ENCODE peak calls at places on chromosome 16, in nine cellular contexts. G, Y, A, O, X, J, H, Z and M are unnamed samples.

GRCh38 chr16:13885700-13886099 is 34.3 kb upstream of the ERCC4 start:
- DNase-seq in G (no peak), Y (no peak), A (no peak), O (no peak), X (no peak), J (no peak), H (no peak), Z (no peak), M (no peak)

GRCh38 chr16:4136229-4136813 is 20.1 kb upstream of the ADCY9 start:
- DNase-seq in G (no peak), Y (peak), A (peak), O (peak), X (no peak), J (no peak), H (no peak), Z (no peak), M (no peak)

GRCh38 chr16:627458-628239 is 3.1 kb upstream of the WFIKKN1 start:
- DNase-seq in G (no peak), Y (no peak), A (no peak), O (no peak), X (no peak), J (no peak), H (no peak), Z (no peak), M (no peak)

GRCh38 chr16:81779540-81780320 is 639 bp downstream of the PLCG2 start:
- DNase-seq in G (peak), Y (no peak), A (no peak), O (no peak), X (no peak), J (no peak), H (peak), Z (no peak), M (peak)

GRCh38 chr16:89368604-89369249 is 121.6 kb downstream of the ANKRD11 start:
- DNase-seq in G (no peak), Y (no peak), A (peak), O (no peak), X (no peak), J (no peak), H (no peak), Z (no peak), M (no peak)

GRCh38 chr16:19548144-19548543 is 7.4 kb upstream of the VPS35L start:
- DNase-seq in G (no peak), Y (no peak), A (no peak), O (no peak), X (no peak), J (no peak), H (no peak), Z (peak), M (no peak)

GRCh38 chr16:23072084-23072599 is 77.1 kb downstream of the USP31 start:
- DNase-seq in G (peak), Y (peak), A (peak), O (no peak), X (no peak), J (no peak), H (no peak), Z (peak), M (no peak)

GRCh38 chr16:81651758-81652718 is 127.1 kb upstream of the PLCG2 start:
- DNase-seq in G (no peak), Y (no peak), A (no peak), O (no peak), X (no peak), J (no peak), H (no peak), Z (no peak), M (no peak)

GRCh38 chr16:84220851-84221250 is 19.0 kb downstream of the KCNG4 start:
- DNase-seq in G (no peak), Y (no peak), A (no peak), O (no peak), X (no peak), J (no peak), H (no peak), Z (peak), M (no peak)

GRCh38 chr16:25035494-25036405 is 20.6 kb upstream of the ARHGAP17 start:
- DNase-seq in G (no peak), Y (no peak), A (no peak), O (no peak), X (no peak), J (no peak), H (no peak), Z (peak), M (no peak)

GRCh38 chr16:66483689-66484452 is 56.8 kb downstream of the BEAN1 start:
- DNase-seq in G (peak), Y (peak), A (peak), O (no peak), X (peak), J (peak), H (peak), Z (peak), M (peak)

GRCh38 chr16:66618588-66618987 is 14.1 kb downstream of the CMTM3 start:
- DNase-seq in G (no peak), Y (no peak), A (peak), O (peak), X (peak), J (no peak), H (no peak), Z (peak), M (no peak)

GRCh38 chr16:57882797-57883196 is 80.5 kb upstream of the KIFC3 start:
- DNase-seq in G (no peak), Y (no peak), A (no peak), O (no peak), X (no peak), J (no peak), H (no peak), Z (peak), M (no peak)

GRCh38 chr16:69833791-69834282 is 71.7 kb downstream of the WWP2 start:
- DNase-seq in G (no peak), Y (no peak), A (no peak), O (no peak), X (no peak), J (no peak), H (no peak), Z (no peak), M (no peak)

GRCh38 chr16:71230122-71230845 is at the start of gene HYDIN:
- DNase-seq in G (peak), Y (peak), A (peak), O (peak), X (peak), J (no peak), H (no peak), Z (peak), M (peak)

GRCh38 chr16:8260140-8260539 is 330.2 kb downstream of the TMEM114 start:
- DNase-seq in G (no peak), Y (no peak), A (no peak), O (no peak), X (no peak), J (no peak), H (no peak), Z (no peak), M (no peak)

GRCh38 chr16:54817432-54817831 is 113.2 kb upstream of the IRX5 start:
- DNase-seq in G (peak), Y (no peak), A (peak), O (no peak), X (no peak), J (no peak), H (no peak), Z (no peak), M (no peak)

GRCh38 chr16:81296631-81297030 is 18.1 kb upstream of the GAN start:
- DNase-seq in G (no peak), Y (no peak), A (no peak), O (no peak), X (no peak), J (no peak), H (no peak), Z (no peak), M (no peak)

GRCh38 chr16:17970366-17970765 is 366.2 kb downstream of the NPIPA8 start:
- DNase-seq in G (no peak), Y (no peak), A (no peak), O (no peak), X (no peak), J (no peak), H (no peak), Z (no peak), M (no peak)
- TF ChIP-seq CTCF in G (no peak), Y (no peak), A (no peak), O (no peak), X (no peak), J (no peak), H (no peak), Z (no peak), M (no peak)

DNA sequence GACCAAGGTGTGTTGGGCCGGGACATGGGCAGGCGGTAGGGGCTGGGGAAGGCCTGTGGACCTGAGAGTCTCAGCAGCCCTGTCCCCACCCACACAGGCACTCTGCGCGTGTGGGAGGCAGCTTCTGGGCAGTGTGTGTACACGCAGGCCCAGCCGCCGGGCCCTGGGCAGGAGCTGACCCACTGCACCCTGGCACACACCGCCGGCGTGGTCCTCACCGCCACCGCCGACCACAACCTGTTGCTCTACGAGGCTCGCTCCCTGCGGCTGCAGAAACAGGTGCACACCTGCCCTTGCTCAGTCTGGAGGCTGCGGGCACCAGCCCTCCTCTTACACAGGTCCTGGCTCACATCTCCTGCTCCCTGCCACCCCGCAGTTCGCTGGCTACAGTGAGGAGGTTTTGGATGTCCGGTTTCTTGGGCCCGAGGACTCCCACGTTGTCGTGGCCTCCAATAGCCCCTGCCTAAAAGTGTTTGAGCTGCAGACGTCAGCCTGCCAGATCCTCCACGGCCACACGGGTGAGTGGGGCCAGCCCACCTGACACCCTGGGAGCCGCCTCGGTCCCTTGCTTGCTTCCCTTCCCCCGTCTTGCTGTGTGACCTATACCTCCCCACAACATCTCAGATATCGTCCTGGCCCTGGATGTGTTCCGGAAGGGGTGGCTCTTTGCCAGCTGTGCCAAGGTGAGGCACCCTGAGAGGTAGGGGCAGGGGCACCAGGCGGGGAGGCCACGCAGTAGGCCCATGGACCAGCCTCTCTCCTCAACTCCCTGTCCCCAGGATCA is 3.8 kb downstream of the TBL3 start:
- DNase-seq in G (no peak), Y (no peak), A (no peak), O (no peak), X (no peak), J (no peak), H (no peak), Z (no peak), M (no peak)
- TF ChIP-seq CTCF in G (no peak), Y (no peak), A (no peak), O (no peak), X (no peak), J (no peak), H (no peak), Z (no peak), M (no peak)

GRCh38 chr16:73036074-73036826 is 11.7 kb downstream of the ZFHX3 start:
- DNase-seq in G (no peak), Y (no peak), A (no peak), O (no peak), X (no peak), J (peak), H (no peak), Z (no peak), M (peak)
- TF ChIP-seq CTCF in G (no peak), Y (no peak), A (no peak), O (no peak), X (no peak), J (no peak), H (no peak), Z (no peak), M (no peak)

GRCh38 chr16:15699819-15700218 is 49.8 kb downstream of the NDE1 start:
- DNase-seq in G (no peak), Y (no peak), A (no peak), O (no peak), X (no peak), J (no peak), H (no peak), Z (no peak), M (no peak)
- TF ChIP-seq CTCF in G (no peak), Y (no peak), A (no peak), O (no peak), X (no peak), J (no peak), H (no peak), Z (no peak), M (no peak)

GRCh38 chr16:56626685-56627084 is 1.1 kb downstream of the MT1E start:
- DNase-seq in G (no peak), Y (no peak), A (no peak), O (no peak), X (no peak), J (no peak), H (no peak), Z (no peak), M (no peak)

GRCh38 chr16:56625943-56626654 is 518 bp downstream of the MT1E start:
- DNase-seq in G (no peak), Y (no peak), A (no peak), O (no peak), X (no peak), J (no peak), H (no peak), Z (peak), M (no peak)

GRCh38 chr16:56629531-56629930 is 2.9 kb upstream of the MT1M start:
- DNase-seq in G (no peak), Y (no peak), A (no peak), O (no peak), X (no peak), J (no peak), H (no peak), Z (no peak), M (no peak)

GRCh38 chr16:56630134-56630533 is 2.3 kb upstream of the MT1M start:
- DNase-seq in G (no peak), Y (no peak), A (no peak), O (no peak), X (no peak), J (peak), H (no peak), Z (no peak), M (no peak)

GRCh38 chr16:56628486-56629035 is 3.0 kb downstream of the MT1E start:
- DNase-seq in G (no peak), Y (no peak), A (no peak), O (no peak), X (no peak), J (no peak), H (no peak), Z (no peak), M (no peak)
- TF ChIP-seq CTCF in G (no peak), Y (no peak), A (no peak), O (no peak), X (no peak), J (no peak), H (no peak), Z (no peak), M (no peak)

DNA sequence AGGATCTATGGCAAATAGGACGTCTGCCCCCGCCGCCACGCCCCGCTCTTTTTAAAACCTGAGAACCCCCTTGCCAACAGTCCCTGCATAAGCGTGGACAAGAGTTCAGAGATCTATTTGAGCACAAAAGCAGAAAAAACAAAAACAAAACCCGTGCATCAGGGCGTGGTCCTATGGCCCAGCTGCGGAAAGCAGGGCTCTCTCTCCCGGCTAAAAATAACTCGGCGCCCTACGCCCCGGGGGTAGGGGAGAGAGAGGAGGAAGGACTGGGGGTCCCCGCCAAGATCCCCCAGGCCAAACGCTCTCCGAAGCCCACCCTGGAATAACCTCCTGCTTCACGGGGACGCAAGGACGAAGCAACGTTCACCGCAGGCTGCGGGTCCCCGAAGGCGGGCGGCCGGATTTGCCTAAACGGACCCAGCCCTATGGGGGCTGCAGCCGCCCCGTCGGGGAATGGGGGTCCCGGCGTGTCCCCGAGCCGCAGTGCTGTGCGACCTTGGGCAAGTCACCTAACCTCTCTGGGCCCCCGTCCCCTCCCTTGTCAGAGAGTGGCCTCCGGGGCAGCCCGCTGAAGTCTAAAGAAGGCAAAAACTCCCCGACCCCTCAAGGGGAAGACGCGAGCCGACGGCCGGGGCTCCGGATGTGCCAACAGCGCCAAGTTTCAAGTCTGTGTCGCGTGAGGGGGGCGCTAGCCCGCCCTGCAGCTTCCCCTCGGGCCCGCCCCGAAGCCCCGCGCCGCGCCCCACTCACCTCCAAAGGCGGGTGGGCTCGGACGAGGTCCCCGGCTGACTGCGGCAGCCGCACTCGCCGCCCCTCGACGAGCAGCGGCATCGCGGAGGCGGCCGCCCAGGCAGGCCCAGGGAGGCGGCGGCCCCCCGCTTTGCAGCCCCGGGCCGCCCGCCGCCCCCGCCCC is 477 bp downstream of the NTAN1 start:
- DNase-seq in G (peak), Y (no peak), A (peak), O (no peak), X (no peak), J (no peak), H (peak), Z (peak), M (no peak)
- TF ChIP-seq CTCF in G (peak), Y (no peak), A (no peak), O (peak), X (no peak), J (peak), H (peak), Z (peak), M (peak)

GRCh38 chr16:12341423-12341822 is 364.9 kb downstream of the SNX29 start:
- DNase-seq in G (no peak), Y (no peak), A (peak), O (peak), X (peak), J (no peak), H (no peak), Z (peak), M (no peak)
- TF ChIP-seq CTCF in G (no peak), Y (no peak), A (no peak), O (peak), X (no peak), J (no peak), H (no peak), Z (peak), M (no peak)

GRCh38 chr16:85565340-85565739 is 47.8 kb upstream of the GSE1 start:
- DNase-seq in G (no peak), Y (no peak), A (no peak), O (no peak), X (no peak), J (no peak), H (no peak), Z (no peak), M (no peak)

GRCh38 chr16:85563515-85564276 is 49.4 kb upstream of the GSE1 start:
- DNase-seq in G (no peak), Y (no peak), A (no peak), O (no peak), X (no peak), J (no peak), H (no peak), Z (peak), M (no peak)

GRCh38 chr16:85565796-85566501 is 47.2 kb upstream of the GSE1 start:
- DNase-seq in G (no peak), Y (no peak), A (no peak), O (no peak), X (no peak), J (no peak), H (no peak), Z (no peak), M (no peak)

GRCh38 chr16:85563031-85563430 is 50.1 kb upstream of the GSE1 start:
- DNase-seq in G (no peak), Y (no peak), A (no peak), O (no peak), X (no peak), J (no peak), H (no peak), Z (no peak), M (no peak)

DNA sequence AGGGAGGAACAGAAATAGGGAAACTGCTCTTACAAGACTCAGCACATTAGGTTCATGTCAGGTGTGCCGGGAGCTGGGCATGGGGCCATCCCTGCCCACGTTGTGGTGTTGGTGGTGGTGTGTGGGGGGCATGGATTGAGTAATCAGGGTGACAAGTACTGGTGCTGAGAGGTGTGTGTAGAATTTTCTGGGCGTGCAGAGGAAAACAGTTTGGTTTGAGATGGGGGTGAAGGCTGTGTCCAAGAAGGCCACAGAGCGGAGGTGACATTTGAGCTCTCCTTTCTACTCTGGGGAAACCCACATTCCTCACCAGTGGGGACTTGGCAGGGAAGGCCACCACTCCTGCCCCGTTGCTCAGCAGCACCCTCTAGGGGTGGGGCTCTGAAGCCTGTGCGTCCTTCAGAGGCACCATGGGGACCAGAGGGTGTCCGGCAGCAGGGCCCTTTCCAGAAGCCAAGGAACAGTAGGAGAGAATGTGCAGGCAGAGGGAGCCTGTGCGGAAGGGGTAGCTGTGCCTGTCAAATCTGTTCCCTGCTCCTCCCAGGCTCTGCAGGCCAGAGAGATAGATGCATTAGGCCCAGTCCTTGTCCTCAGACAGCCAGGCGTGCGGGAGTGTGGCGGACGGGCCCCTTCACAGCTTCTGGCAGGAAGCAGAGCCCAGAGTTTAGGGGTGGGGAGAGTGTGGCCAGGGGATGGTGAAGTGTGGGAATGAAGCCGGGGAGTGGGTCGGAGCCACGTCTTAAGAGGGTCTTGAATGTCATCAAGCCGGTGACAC is 48.7 kb upstream of the GSE1 start:
- DNase-seq in G (no peak), Y (no peak), A (peak), O (no peak), X (no peak), J (no peak), H (no peak), Z (no peak), M (peak)
- TF ChIP-seq CTCF in G (peak), Y (no peak), A (peak), O (peak), X (peak), J (peak), H (peak), Z (peak), M (peak)